ENCODE peak calls at places on chromosomes 7 and 10, in seven cellular contexts. Y, M, A, L, F, C and O are unnamed samples.

GRCh38 chr10:73246783-73247508 is at the start of gene DNAJC9:
- DNase-seq in F (peak), Y (peak), M (peak), L (peak), C (peak), A (peak), O (peak)

GRCh38 chr7:96178581-96178980 is 143.3 kb downstream of the SLC25A13 start:
- DNase-seq in M (no peak), L (no peak), C (no peak), F (no peak), Y (peak), A (no peak), O (no peak)

GRCh38 chr7:90764848-90765570 is 168.9 kb downstream of the CDK14 start:
- DNase-seq in L (peak), Y (peak), C (peak), F (no peak), A (no peak), M (no peak), O (no peak)

GRCh38 chr7:67614843-67615242 is 618.2 kb downstream of the TYW1 start:
- DNase-seq in A (no peak), Y (no peak), C (no peak), F (no peak), L (no peak), M (no peak), O (no peak)

GRCh38 chr7:102295346-102296178 is 8.9 kb downstream of the SH2B2 start:
- DNase-seq in A (no peak), M (no peak), F (no peak), C (no peak), L (no peak), Y (no peak), O (no peak)

GRCh38 chr10:21292763-21293517 is 232.5 kb downstream of the SKIDA1 start:
- DNase-seq in C (no peak), F (peak), Y (peak), M (peak), A (no peak), L (peak), O (peak)

GRCh38 chr7:104971290-104972071 is 42.5 kb upstream of the KMT2E start:
- DNase-seq in F (peak), L (peak), M (peak), Y (peak), C (no peak), A (no peak), O (no peak)

GRCh38 chr7:134943785-134944400 is 42.4 kb upstream of the AGBL3 start:
- DNase-seq in M (peak), L (peak), Y (peak), A (no peak), C (peak), F (peak), O (no peak)

GRCh38 chr10:78806805-78807221 is 262.0 kb upstream of the ZMIZ1 start:
- DNase-seq in Y (peak), M (no peak), F (no peak), A (no peak), L (no peak), C (no peak), O (no peak)

GRCh38 chr10:93039721-93040120 is 20.9 kb upstream of the CYP26C1 start:
- DNase-seq in A (no peak), F (peak), Y (peak), C (peak), L (peak), M (peak), O (peak)

GRCh38 chr10:71015674-71016073 is 127.3 kb upstream of the PCBD1 start:
- DNase-seq in C (no peak), L (no peak), A (no peak), Y (no peak), M (no peak), F (no peak), O (no peak)

GRCh38 chr10:107264742-107265141 is 100.2 kb upstream of the SORCS1 start:
- DNase-seq in Y (no peak), F (no peak), L (no peak), C (no peak), M (no peak), A (no peak), O (no peak)

GRCh38 chr7:6622129-6622710 is 6.8 kb downstream of the ZNF853 start:
- DNase-seq in Y (no peak), C (no peak), L (no peak), M (no peak), F (no peak), A (no peak), O (no peak)

GRCh38 chr10:58775960-58776574 is 263.4 kb downstream of the BICC1 start:
- DNase-seq in A (no peak), C (no peak), Y (peak), F (peak), M (peak), L (peak), O (no peak)

DNA sequence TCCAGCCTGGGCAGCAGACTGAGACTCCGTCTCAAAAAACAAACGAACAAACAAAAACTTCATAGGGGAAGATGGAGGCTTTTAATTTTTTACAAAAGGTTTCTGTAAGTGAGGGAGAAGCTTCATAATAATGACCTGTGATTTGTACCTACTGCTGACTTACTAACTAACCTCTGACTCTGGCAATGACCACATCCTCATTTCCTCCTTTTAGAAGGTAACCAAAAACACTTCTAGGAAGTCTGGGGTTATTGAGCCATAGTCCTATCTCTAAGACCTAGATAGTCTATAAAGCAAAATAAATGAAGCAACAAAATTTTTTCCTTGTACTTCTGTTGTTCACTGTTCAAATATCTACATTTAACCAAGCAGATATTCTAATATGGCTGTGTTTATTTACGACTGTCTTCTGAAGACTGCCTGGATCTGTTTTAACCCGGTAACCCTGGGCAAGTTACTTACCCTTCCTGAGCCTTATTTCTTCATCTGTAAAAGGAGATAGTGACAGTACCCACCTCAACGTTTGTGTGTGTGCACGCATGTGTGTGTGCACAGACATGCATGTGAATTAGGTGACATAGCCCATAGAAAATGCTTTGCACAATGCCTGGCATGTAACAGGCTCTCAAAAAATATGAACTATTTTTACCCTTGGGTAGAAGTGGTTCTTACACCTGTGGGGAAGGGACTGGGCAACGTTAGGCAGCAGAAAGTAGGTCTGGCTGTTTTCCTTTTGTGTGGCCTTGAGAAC is 30.8 kb upstream of the SMNDC1 start:
- DNase-seq in M (no peak), L (no peak), C (no peak), F (no peak), A (no peak), Y (peak), O (no peak)
- H3K4me3 ChIP-seq in M (peak), L (no peak), C (no peak), F (no peak), A (no peak), Y (no peak), O (no peak)

GRCh38 chr10:61903991-61904350 is 2.5 kb downstream of the ARID5B start:
- DNase-seq in M (peak), L (peak), C (no peak), Y (no peak), A (no peak), F (peak), O (no peak)
- H3K4me3 ChIP-seq in M (peak), L (peak), C (peak), Y (peak), A (peak), F (peak), O (peak)

GRCh38 chr7:111240371-111240770 is 149.4 kb downstream of the LRRN3 start:
- DNase-seq in A (no peak), Y (no peak), M (no peak), C (no peak), F (no peak), L (no peak), O (no peak)

GRCh38 chr7:111238891-111239290 is 148.0 kb downstream of the LRRN3 start:
- DNase-seq in M (peak), L (peak), Y (no peak), A (no peak), C (no peak), F (peak), O (peak)

GRCh38 chr7:111242361-111242760 is 151.4 kb downstream of the LRRN3 start:
- DNase-seq in L (no peak), C (no peak), F (no peak), Y (no peak), A (no peak), M (no peak), O (no peak)

GRCh38 chr7:111235709-111236108 is 144.8 kb downstream of the LRRN3 start:
- DNase-seq in Y (no peak), C (no peak), F (no peak), M (no peak), L (no peak), A (no peak), O (no peak)

DNA sequence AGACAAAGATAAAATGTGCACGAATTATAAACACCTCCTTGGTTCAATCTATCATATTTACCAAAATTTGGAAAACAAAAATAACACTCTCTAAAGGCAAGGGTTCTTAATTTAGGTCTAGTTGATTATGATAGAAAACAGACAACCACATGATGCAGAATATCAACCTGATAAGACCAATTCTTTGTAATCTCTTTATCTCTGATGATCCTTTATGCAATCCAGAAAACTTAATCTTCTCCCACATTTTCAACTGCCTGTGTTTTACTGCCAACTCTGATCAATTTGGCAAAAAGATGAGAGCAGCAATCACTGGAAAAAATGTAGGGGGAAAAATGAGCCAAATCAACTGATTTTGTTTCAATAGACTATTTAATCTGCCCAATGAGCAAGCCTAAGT is 148.5 kb downstream of the LRRN3 start:
- DNase-seq in Y (no peak), A (no peak), M (no peak), L (no peak), C (no peak), F (no peak), O (no peak)
- H3K4me3 ChIP-seq in Y (no peak), A (no peak), M (no peak), L (no peak), C (no peak), F (no peak), O (no peak)

DNA sequence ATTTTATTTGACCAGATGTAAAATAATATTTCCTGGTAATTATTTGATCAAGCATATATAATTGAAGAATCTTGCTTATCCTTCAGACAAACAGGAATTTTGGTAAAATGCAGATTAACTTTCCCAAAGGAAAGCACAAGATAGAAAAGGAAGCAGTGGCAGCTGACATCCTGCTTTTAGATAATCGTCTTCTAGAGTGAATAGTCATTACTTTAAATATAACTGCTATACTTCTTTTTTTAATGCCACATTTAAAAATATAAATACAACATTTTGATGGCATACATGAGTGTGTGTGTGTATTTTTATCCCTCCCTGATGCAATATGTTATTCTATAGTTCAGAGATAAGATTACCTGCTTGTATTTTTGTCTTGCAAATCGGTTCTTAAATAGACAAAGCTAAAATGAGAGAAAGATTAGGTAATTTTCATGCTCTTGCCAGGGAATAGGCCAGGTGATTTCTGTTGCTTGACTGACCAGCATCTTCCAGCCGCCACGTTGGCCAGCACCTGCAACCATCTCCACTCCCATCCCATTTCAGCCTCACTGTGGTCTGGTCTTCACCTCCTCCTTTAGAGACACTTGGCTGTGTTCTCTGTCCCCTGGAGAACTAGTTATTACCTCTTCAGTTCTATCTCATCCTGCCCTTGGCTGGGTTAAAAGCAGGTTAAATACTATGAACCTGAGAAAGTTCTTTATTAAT is 58.1 kb downstream of the MDFIC start:
- DNase-seq in L (no peak), F (no peak), A (no peak), C (no peak), Y (no peak), M (no peak), O (no peak)
- H3K4me3 ChIP-seq in L (no peak), F (no peak), A (no peak), C (no peak), Y (no peak), M (no peak), O (no peak)

GRCh38 chr7:30502470-30503251 is 2.0 kb downstream of the GGCT start:
- DNase-seq in L (no peak), Y (peak), F (no peak), M (no peak), A (no peak), C (peak), O (no peak)
- H3K4me3 ChIP-seq in L (no peak), Y (no peak), F (no peak), M (peak), A (no peak), C (peak), O (no peak)

DNA sequence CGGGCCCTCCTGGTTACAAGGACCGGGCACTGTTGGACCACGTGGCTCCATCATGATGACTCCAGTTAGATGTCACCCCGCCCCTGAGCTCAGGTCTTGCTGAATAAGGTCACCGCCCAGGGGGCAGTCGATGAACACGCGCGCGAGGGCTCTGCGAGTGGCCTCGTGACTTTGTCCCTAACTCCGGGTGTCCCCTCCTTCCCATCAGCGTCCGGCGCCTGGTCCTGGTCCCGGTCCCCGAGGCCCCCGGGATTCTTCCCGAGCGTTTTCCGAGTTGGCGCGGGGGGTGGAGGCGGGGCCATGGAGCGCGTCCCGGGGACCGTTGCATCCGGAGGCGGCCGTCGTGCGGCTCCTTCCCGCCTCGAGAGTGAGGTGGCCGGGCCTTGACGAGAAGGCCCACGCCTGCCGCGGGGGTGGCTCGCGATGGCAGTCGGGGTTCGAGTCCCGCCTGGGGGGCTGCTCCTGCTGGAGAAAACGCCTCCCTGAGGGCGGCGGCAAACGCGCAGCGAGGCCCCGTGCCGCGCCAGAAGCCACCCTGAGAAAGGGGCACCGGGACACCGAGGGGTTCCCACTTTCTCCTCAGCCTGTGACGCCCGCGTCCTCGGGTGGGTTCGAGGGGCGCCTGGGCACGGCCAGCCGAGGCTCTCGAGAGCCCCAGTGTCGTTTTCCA is 569 bp upstream of the NPTX2 start:
- DNase-seq in C (no peak), F (no peak), Y (no peak), L (no peak), M (no peak), A (no peak), O (no peak)
- H3K4me3 ChIP-seq in C (no peak), F (no peak), Y (no peak), L (no peak), M (no peak), A (peak), O (no peak)

GRCh38 chr7:19709249-19709578 is 377 bp upstream of the POLR1F start:
- DNase-seq in F (no peak), A (no peak), C (no peak), Y (no peak), L (no peak), M (no peak), O (no peak)
- H3K4me3 ChIP-seq in F (no peak), A (peak), C (peak), Y (peak), L (no peak), M (peak), O (peak)

GRCh38 chr7:130489140-130489967 is 2.5 kb upstream of the MEST start:
- DNase-seq in L (no peak), C (no peak), M (peak), A (no peak), Y (no peak), F (peak), O (peak)

GRCh38 chr7:130488376-130489139 is 3.3 kb upstream of the MEST start:
- DNase-seq in L (no peak), A (no peak), C (no peak), F (no peak), Y (no peak), M (peak), O (no peak)

GRCh38 chr7:130486963-130487324 is 4.9 kb upstream of the MEST start:
- DNase-seq in M (no peak), A (no peak), Y (peak), F (no peak), C (no peak), L (no peak), O (no peak)

GRCh38 chr7:130485734-130486113 is 6.2 kb upstream of the MEST start:
- DNase-seq in A (no peak), M (no peak), C (no peak), L (no peak), F (no peak), Y (no peak), O (no peak)

GRCh38 chr7:130486114-130486962 is 5.5 kb upstream of the MEST start:
- DNase-seq in L (no peak), M (peak), C (peak), F (no peak), A (no peak), Y (peak), O (no peak)
- H3K4me3 ChIP-seq in L (no peak), M (no peak), C (peak), F (no peak), A (peak), Y (peak), O (peak)

DNA sequence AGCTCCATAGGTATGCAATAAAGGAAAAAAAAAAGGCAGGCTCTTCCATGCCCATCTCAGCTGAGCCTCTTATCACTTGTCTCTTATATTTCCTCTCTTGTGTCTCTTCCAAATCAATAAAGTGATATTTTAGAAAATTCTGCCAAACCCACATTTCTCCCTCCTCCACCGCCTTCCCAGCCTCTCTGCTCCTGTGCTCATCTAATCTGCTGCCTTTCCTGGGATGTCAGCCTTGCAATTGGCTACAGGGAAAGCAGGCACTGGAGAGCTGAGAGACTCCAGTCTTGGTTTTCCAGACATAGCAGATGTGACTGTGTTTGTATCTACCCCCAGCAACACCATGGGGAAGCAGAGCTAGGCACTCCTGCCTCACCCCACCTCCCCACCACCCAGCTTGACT is 298.5 kb downstream of the KCNMA1 start:
- DNase-seq in M (no peak), F (no peak), Y (no peak), C (no peak), A (no peak), L (no peak), O (no peak)
- H3K4me3 ChIP-seq in M (no peak), F (no peak), Y (no peak), C (no peak), A (no peak), L (no peak), O (no peak)